ENCODE peak calls at places on chromosomes 7 and 10, in five cellular contexts. One of them, this sample, is unnamed.

GRCh38 chr10:126972622-126973414 is 67.6 kb downstream of the DOCK1 start:
- DNase-seq in lower leg skin: no peak
- DNase-seq in upper lobe of right lung: no peak
- DNase-seq in AG09309: peak
- DNase-seq in epithelial cell of esophagus: peak
- DNase-seq in this sample: peak

GRCh38 chr10:99532687-99533495 is at the start of gene NKX2-3:
- DNase-seq in lower leg skin: no peak
- DNase-seq in upper lobe of right lung: no peak
- DNase-seq in AG09309: no peak
- DNase-seq in epithelial cell of esophagus: no peak
- DNase-seq in this sample: no peak

GRCh38 chr10:93032105-93032808 is 28.3 kb upstream of the CYP26C1 start:
- DNase-seq in lower leg skin: no peak
- DNase-seq in upper lobe of right lung: no peak
- DNase-seq in AG09309: no peak
- DNase-seq in epithelial cell of esophagus: no peak
- DNase-seq in this sample: no peak

GRCh38 chr7:148503900-148504487 is 86.6 kb upstream of the C7orf33 start:
- DNase-seq in lower leg skin: no peak
- DNase-seq in upper lobe of right lung: no peak
- DNase-seq in AG09309: no peak
- DNase-seq in epithelial cell of esophagus: peak
- DNase-seq in this sample: peak

GRCh38 chr10:5486852-5487235 is 12.5 kb downstream of the CALML5 start:
- DNase-seq in lower leg skin: no peak
- DNase-seq in upper lobe of right lung: no peak
- DNase-seq in AG09309: no peak
- DNase-seq in epithelial cell of esophagus: no peak
- DNase-seq in this sample: no peak

GRCh38 chr7:22453159-22453558 is 46.8 kb downstream of the STEAP1B start:
- DNase-seq in lower leg skin: no peak
- DNase-seq in upper lobe of right lung: no peak
- DNase-seq in AG09309: no peak
- DNase-seq in epithelial cell of esophagus: no peak
- DNase-seq in this sample: no peak

GRCh38 chr7:120862987-120863386 is 5.0 kb upstream of the TSPAN12 start:
- DNase-seq in lower leg skin: no peak
- DNase-seq in upper lobe of right lung: no peak
- DNase-seq in AG09309: no peak
- DNase-seq in epithelial cell of esophagus: peak
- DNase-seq in this sample: no peak

GRCh38 chr7:98913612-98914011 is 35.3 kb downstream of the TRRAP start:
- DNase-seq in lower leg skin: no peak
- DNase-seq in upper lobe of right lung: no peak
- DNase-seq in AG09309: no peak
- DNase-seq in epithelial cell of esophagus: no peak
- DNase-seq in this sample: no peak

GRCh38 chr7:107312418-107312817 is 143.6 kb downstream of the HBP1 start:
- DNase-seq in lower leg skin: no peak
- DNase-seq in upper lobe of right lung: no peak
- DNase-seq in AG09309: no peak
- DNase-seq in epithelial cell of esophagus: peak
- DNase-seq in this sample: no peak

GRCh38 chr10:52479567-52479966 is 165.5 kb downstream of the DKK1 start:
- DNase-seq in lower leg skin: no peak
- DNase-seq in upper lobe of right lung: no peak
- DNase-seq in AG09309: no peak
- DNase-seq in epithelial cell of esophagus: peak
- DNase-seq in this sample: no peak

GRCh38 chr7:82312646-82313045 is 130.9 kb downstream of the CACNA2D1 start:
- DNase-seq in lower leg skin: no peak
- DNase-seq in upper lobe of right lung: no peak
- DNase-seq in AG09309: no peak
- DNase-seq in epithelial cell of esophagus: no peak
- DNase-seq in this sample: no peak

GRCh38 chr10:83817797-83818196 is 321.5 kb upstream of the GHITM start:
- DNase-seq in lower leg skin: no peak
- DNase-seq in upper lobe of right lung: no peak
- DNase-seq in AG09309: no peak
- DNase-seq in epithelial cell of esophagus: no peak
- DNase-seq in this sample: no peak

GRCh38 chr7:70695804-70696104 is 436.2 kb upstream of the GALNT17 start:
- DNase-seq in lower leg skin: no peak
- DNase-seq in upper lobe of right lung: no peak
- DNase-seq in AG09309: no peak
- DNase-seq in epithelial cell of esophagus: peak
- DNase-seq in this sample: no peak

GRCh38 chr10:73889014-73889413 is 14.7 kb upstream of the CAMK2G start:
- DNase-seq in lower leg skin: peak
- DNase-seq in upper lobe of right lung: peak
- DNase-seq in AG09309: peak
- DNase-seq in epithelial cell of esophagus: peak
- DNase-seq in this sample: no peak

GRCh38 chr10:29479081-29479917 is 155.5 kb downstream of the SVIL start:
- DNase-seq in lower leg skin: no peak
- DNase-seq in upper lobe of right lung: no peak
- DNase-seq in AG09309: no peak
- DNase-seq in epithelial cell of esophagus: peak
- DNase-seq in this sample: no peak

GRCh38 chr10:33129987-33130386 is 172.0 kb upstream of the ITGB1 start:
- DNase-seq in lower leg skin: no peak
- DNase-seq in upper lobe of right lung: no peak
- DNase-seq in AG09309: peak
- DNase-seq in epithelial cell of esophagus: peak
- DNase-seq in this sample: peak

GRCh38 chr10:21334891-21335696 is 190.4 kb downstream of the SKIDA1 start:
- DNase-seq in lower leg skin: peak
- DNase-seq in upper lobe of right lung: no peak
- DNase-seq in AG09309: peak
- DNase-seq in epithelial cell of esophagus: peak
- DNase-seq in this sample: peak

GRCh38 chr10:118698421-118698820 is 56.3 kb downstream of the CACUL1 start:
- DNase-seq in lower leg skin: peak
- DNase-seq in upper lobe of right lung: no peak
- DNase-seq in AG09309: no peak
- DNase-seq in epithelial cell of esophagus: peak
- DNase-seq in this sample: no peak

GRCh38 chr7:46468753-46469356 is 547.8 kb upstream of the IGFBP3 start:
- DNase-seq in lower leg skin: no peak
- DNase-seq in upper lobe of right lung: no peak
- DNase-seq in AG09309: no peak
- DNase-seq in epithelial cell of esophagus: peak
- DNase-seq in this sample: no peak

GRCh38 chr10:7015457-7015856 is 395.4 kb downstream of the SFMBT2 start:
- DNase-seq in lower leg skin: no peak
- DNase-seq in upper lobe of right lung: no peak
- DNase-seq in AG09309: no peak
- DNase-seq in epithelial cell of esophagus: no peak
- DNase-seq in this sample: no peak

GRCh38 chr10:70053896-70054641 is 1.4 kb downstream of the MACROH2A2 start:
- DNase-seq in lower leg skin: no peak
- DNase-seq in upper lobe of right lung: peak
- DNase-seq in AG09309: no peak
- DNase-seq in epithelial cell of esophagus: peak
- DNase-seq in this sample: no peak

GRCh38 chr10:1284076-1284475 is 227.9 kb downstream of the WDR37 start:
- DNase-seq in lower leg skin: no peak
- DNase-seq in upper lobe of right lung: no peak
- DNase-seq in AG09309: no peak
- DNase-seq in epithelial cell of esophagus: no peak
- DNase-seq in this sample: no peak
- TF ChIP-seq CTCF in lower leg skin: no peak
- TF ChIP-seq CTCF in upper lobe of right lung: no peak
- TF ChIP-seq CTCF in AG09309: no peak
- TF ChIP-seq CTCF in epithelial cell of esophagus: no peak
- TF ChIP-seq CTCF in this sample: no peak

GRCh38 chr7:34425631-34426384 is 232.2 kb upstream of the NPSR1 start:
- DNase-seq in lower leg skin: no peak
- DNase-seq in upper lobe of right lung: no peak
- DNase-seq in AG09309: no peak
- DNase-seq in epithelial cell of esophagus: peak
- DNase-seq in this sample: no peak

GRCh38 chr7:34425194-34425593 is 232.8 kb upstream of the NPSR1 start:
- DNase-seq in lower leg skin: no peak
- DNase-seq in upper lobe of right lung: no peak
- DNase-seq in AG09309: no peak
- DNase-seq in epithelial cell of esophagus: peak
- DNase-seq in this sample: no peak

GRCh38 chr7:34430456-34430855 is 227.6 kb upstream of the NPSR1 start:
- DNase-seq in lower leg skin: no peak
- DNase-seq in upper lobe of right lung: no peak
- DNase-seq in AG09309: peak
- DNase-seq in epithelial cell of esophagus: peak
- DNase-seq in this sample: peak
- TF ChIP-seq CTCF in lower leg skin: no peak
- TF ChIP-seq CTCF in upper lobe of right lung: peak
- TF ChIP-seq CTCF in AG09309: peak
- TF ChIP-seq CTCF in epithelial cell of esophagus: peak
- TF ChIP-seq CTCF in this sample: peak

GRCh38 chr10:132371641-132372081 is 25.3 kb upstream of the PWWP2B start:
- DNase-seq in lower leg skin: no peak
- DNase-seq in upper lobe of right lung: peak
- DNase-seq in AG09309: no peak
- DNase-seq in epithelial cell of esophagus: no peak
- DNase-seq in this sample: no peak
- TF ChIP-seq CTCF in lower leg skin: no peak
- TF ChIP-seq CTCF in upper lobe of right lung: peak
- TF ChIP-seq CTCF in AG09309: peak
- TF ChIP-seq CTCF in epithelial cell of esophagus: peak
- TF ChIP-seq CTCF in this sample: peak

GRCh38 chr10:19629559-19629958 is 186.7 kb upstream of the PLXDC2 start:
- DNase-seq in lower leg skin: peak
- DNase-seq in upper lobe of right lung: peak
- DNase-seq in AG09309: peak
- DNase-seq in epithelial cell of esophagus: no peak
- DNase-seq in this sample: no peak

GRCh38 chr10:19634163-19634562 is 182.1 kb upstream of the PLXDC2 start:
- DNase-seq in lower leg skin: no peak
- DNase-seq in upper lobe of right lung: no peak
- DNase-seq in AG09309: no peak
- DNase-seq in epithelial cell of esophagus: no peak
- DNase-seq in this sample: no peak

GRCh38 chr10:19628767-19629443 is 187.3 kb upstream of the PLXDC2 start:
- DNase-seq in lower leg skin: no peak
- DNase-seq in upper lobe of right lung: no peak
- DNase-seq in AG09309: no peak
- DNase-seq in epithelial cell of esophagus: no peak
- DNase-seq in this sample: no peak
- TF ChIP-seq CTCF in lower leg skin: no peak
- TF ChIP-seq CTCF in upper lobe of right lung: no peak
- TF ChIP-seq CTCF in AG09309: no peak
- TF ChIP-seq CTCF in epithelial cell of esophagus: no peak
- TF ChIP-seq CTCF in this sample: no peak

GRCh38 chr7:17646181-17646956 is 293.9 kb downstream of the SNX13 start:
- DNase-seq in lower leg skin: no peak
- DNase-seq in upper lobe of right lung: no peak
- DNase-seq in AG09309: no peak
- DNase-seq in epithelial cell of esophagus: peak
- DNase-seq in this sample: no peak
- TF ChIP-seq CTCF in lower leg skin: no peak
- TF ChIP-seq CTCF in upper lobe of right lung: peak
- TF ChIP-seq CTCF in AG09309: peak
- TF ChIP-seq CTCF in epithelial cell of esophagus: peak
- TF ChIP-seq CTCF in this sample: peak

DNA sequence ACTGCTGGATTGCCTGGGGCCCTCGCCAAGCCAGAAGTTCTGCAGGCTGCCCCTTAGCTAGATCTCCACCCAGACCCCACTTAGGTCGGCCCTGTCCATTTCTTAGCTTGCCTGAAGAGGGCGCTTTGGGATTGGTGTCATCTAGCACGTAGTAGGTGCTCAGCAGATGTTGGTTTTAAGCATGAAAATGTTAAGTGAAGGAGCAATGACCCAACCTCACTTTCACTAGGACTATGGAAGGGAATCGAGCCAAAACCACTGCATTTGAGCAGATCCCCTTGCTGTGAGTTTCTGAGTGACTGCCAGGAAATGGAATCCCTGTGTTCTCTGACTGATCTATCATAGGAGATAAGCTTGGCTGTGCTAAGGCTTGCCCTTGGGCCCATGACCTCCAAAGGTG is 131.7 kb upstream of the EEPD1 start:
- DNase-seq in lower leg skin: no peak
- DNase-seq in upper lobe of right lung: no peak
- DNase-seq in AG09309: no peak
- DNase-seq in epithelial cell of esophagus: no peak
- DNase-seq in this sample: no peak
- TF ChIP-seq CTCF in lower leg skin: no peak
- TF ChIP-seq CTCF in upper lobe of right lung: peak
- TF ChIP-seq CTCF in AG09309: peak
- TF ChIP-seq CTCF in epithelial cell of esophagus: peak
- TF ChIP-seq CTCF in this sample: peak

GRCh38 chr10:65968437-65968836 is 957.4 kb upstream of the LRRTM3 start:
- DNase-seq in lower leg skin: no peak
- DNase-seq in upper lobe of right lung: no peak
- DNase-seq in AG09309: no peak
- DNase-seq in epithelial cell of esophagus: no peak
- DNase-seq in this sample: no peak

GRCh38 chr10:65968871-65969270 is 957.0 kb upstream of the LRRTM3 start:
- DNase-seq in lower leg skin: no peak
- DNase-seq in upper lobe of right lung: no peak
- DNase-seq in AG09309: no peak
- DNase-seq in epithelial cell of esophagus: peak
- DNase-seq in this sample: no peak
- TF ChIP-seq CTCF in lower leg skin: no peak
- TF ChIP-seq CTCF in upper lobe of right lung: no peak
- TF ChIP-seq CTCF in AG09309: no peak
- TF ChIP-seq CTCF in epithelial cell of esophagus: no peak
- TF ChIP-seq CTCF in this sample: no peak